ENCODE peak calls at places on chromosomes 16 and 17, in five cellular contexts. G is mucosa of descending colon, S is NCI-H1417, R is colonic mucosa, U is NAMALWA. K is an unnamed sample.

GRCh38 chr17:4364622-4365041 is 1.8 kb downstream of the UBE2G1 start:
- DNase-seq in G (peak), S (no peak), R (peak), U (no peak), K (no peak)

GRCh38 chr17:39624313-39624712 is 2.4 kb upstream of the PPP1R1B start:
- DNase-seq in G (no peak), S (no peak), R (no peak), U (no peak), K (no peak)

GRCh38 chr17:45686250-45686649 is 97.9 kb upstream of the CRHR1 start:
- DNase-seq in G (no peak), S (no peak), R (no peak), U (no peak), K (no peak)

GRCh38 chr16:87043273-87044030 is 273.7 kb downstream of the C16orf95 start:
- DNase-seq in G (no peak), S (peak), R (no peak), U (no peak), K (no peak)

GRCh38 chr17:42517516-42517915 is 18.5 kb upstream of the NAGLU start:
- DNase-seq in G (peak), S (peak), R (peak), U (peak), K (peak)

GRCh38 chr16:12971216-12971615 is 69.8 kb downstream of the SHISA9 start:
- DNase-seq in G (no peak), S (peak), R (no peak), U (no peak), K (peak)

GRCh38 chr17:2403044-2403443 is 2.2 kb upstream of the MNT start:
- DNase-seq in G (peak), S (no peak), R (no peak), U (no peak), K (peak)

GRCh38 chr17:16282522-16282921 is 65.5 kb downstream of the PIGL start:
- DNase-seq in G (no peak), S (no peak), R (no peak), U (no peak), K (peak)

GRCh38 chr16:65618931-65619330 is 497.1 kb upstream of the CDH11 start:
- DNase-seq in G (no peak), S (no peak), R (no peak), U (no peak), K (no peak)

GRCh38 chr17:35713069-35713728 is 18.2 kb upstream of the RASL10B start:
- DNase-seq in G (no peak), S (no peak), R (no peak), U (no peak), K (no peak)

GRCh38 chr16:79097090-79097489 is 503.4 kb downstream of the MAF start:
- DNase-seq in G (no peak), S (no peak), R (no peak), U (no peak), K (no peak)

GRCh38 chr16:50269061-50269705 is 2.8 kb downstream of the ADCY7 start:
- DNase-seq in G (peak), S (no peak), R (no peak), U (no peak), K (no peak)

GRCh38 chr16:6918661-6919060 is 414.0 kb upstream of the RBFOX1 start:
- DNase-seq in G (no peak), S (no peak), R (no peak), U (no peak), K (no peak)

GRCh38 chr17:46972346-46972745 is 6.7 kb downstream of the RPRML start:
- DNase-seq in G (no peak), S (no peak), R (no peak), U (no peak), K (no peak)

GRCh38 chr16:10972108-10972955 is 28.0 kb downstream of the CLEC16A start:
- DNase-seq in G (no peak), S (no peak), R (no peak), U (no peak), K (no peak)

GRCh38 chr17:7955414-7956042 is 23.5 kb downstream of the CNTROB start:
- DNase-seq in G (no peak), S (no peak), R (no peak), U (no peak), K (no peak)

GRCh38 chr16:22814330-22815105 is 556 bp downstream of the HS3ST2 start:
- DNase-seq in G (peak), S (no peak), R (no peak), U (no peak), K (no peak)

GRCh38 chr16:84143784-84144199 is 1.2 kb downstream of the HSDL1 start:
- DNase-seq in G (no peak), S (peak), R (no peak), U (no peak), K (no peak)

GRCh38 chr16:2867987-2868789 is 10.2 kb upstream of the PRSS22 start:
- DNase-seq in G (peak), S (peak), R (peak), U (peak), K (peak)

GRCh38 chr16:11060856-11061255 is 116.5 kb downstream of the CLEC16A start:
- DNase-seq in G (no peak), S (no peak), R (no peak), U (no peak), K (no peak)

GRCh38 chr17:27544350-27545131 is 86.4 kb upstream of the LGALS9 start:
- DNase-seq in G (no peak), S (no peak), R (no peak), U (peak), K (peak)

GRCh38 chr17:39553326-39553945 is 54.3 kb downstream of the NEUROD2 start:
- DNase-seq in G (no peak), S (no peak), R (no peak), U (no peak), K (no peak)

GRCh38 chr16:34050787-34051320 is 591.4 kb downstream of the TP53TG3F start:
- DNase-seq in G (peak), S (no peak), R (no peak), U (no peak), K (no peak)

GRCh38 chr17:29682054-29682453 is 59.3 kb upstream of the CORO6 start:
- DNase-seq in G (no peak), S (no peak), R (no peak), U (peak), K (no peak)

GRCh38 chr17:16926591-16927451 is 45.1 kb downstream of the TNFRSF13B start:
- DNase-seq in G (peak), S (no peak), R (no peak), U (no peak), K (no peak)

GRCh38 chr16:71412270-71413160 is 29.3 kb downstream of the TLE7 start:
- DNase-seq in G (no peak), S (peak), R (peak), U (peak), K (peak)

GRCh38 chr16:47110939-47111338 is 32.8 kb downstream of the NETO2 start:
- DNase-seq in G (no peak), S (no peak), R (no peak), U (peak), K (peak)

K was measured in H4.